ENCODE peak calls at places on chromosome 22, in ten cellular contexts. T, L, H, B, I, P, Z, A, R and G are unnamed samples.

GRCh38 chr22:19130959-19131684 is at the start of gene TSSK2:
- DNase-seq in L (no peak), T (no peak), I (no peak), P (no peak), R (no peak), B (no peak), A (no peak), Z (no peak), H (no peak), G (no peak)

GRCh38 chr22:24101966-24102365 is 79.3 kb upstream of the SUSD2 start:
- DNase-seq in Z (no peak), L (no peak), B (no peak), P (no peak), H (no peak), A (no peak), I (no peak), R (no peak), T (no peak), G (peak)

GRCh38 chr22:49933236-49933921 is 14.9 kb downstream of the CRELD2 start:
- DNase-seq in I (peak), H (no peak), R (no peak), P (no peak), Z (no peak), T (no peak), A (no peak), L (no peak), B (no peak), G (no peak)

GRCh38 chr22:38412435-38413084 is 42.4 kb downstream of the KCNJ4 start:
- DNase-seq in P (no peak), A (no peak), Z (no peak), L (no peak), R (no peak), T (no peak), H (peak), B (no peak), I (peak), G (no peak)

GRCh38 chr22:50713008-50713385 is 25.0 kb upstream of the ACR start:
- DNase-seq in P (peak), B (no peak), R (no peak), I (no peak), H (no peak), T (no peak), L (no peak), A (no peak), Z (no peak), G (no peak)

GRCh38 chr22:21444701-21445436 is 22.3 kb upstream of the TMEM191C start:
- DNase-seq in P (peak), A (no peak), T (no peak), B (no peak), L (no peak), I (no peak), Z (no peak), H (no peak), R (no peak), G (peak)

GRCh38 chr22:50232481-50233151 is 12.2 kb downstream of the TUBGCP6 start:
- DNase-seq in A (no peak), H (no peak), Z (no peak), I (no peak), B (no peak), R (no peak), P (no peak), T (no peak), L (no peak), G (no peak)

GRCh38 chr22:49162841-49163240 is 664.8 kb downstream of the BRD1 start:
- DNase-seq in H (no peak), Z (no peak), I (no peak), R (no peak), B (no peak), T (no peak), L (no peak), P (no peak), A (no peak), G (no peak)

GRCh38 chr22:44671742-44672141 is 30.3 kb upstream of the PRR5 start:
- DNase-seq in I (no peak), B (no peak), H (no peak), Z (no peak), T (no peak), L (no peak), P (no peak), A (no peak), R (peak), G (no peak)

GRCh38 chr22:47168441-47168840 is 406.0 kb downstream of the TBC1D22A start:
- DNase-seq in Z (no peak), I (peak), A (no peak), P (no peak), H (no peak), B (no peak), T (no peak), R (no peak), L (no peak), G (no peak)

GRCh38 chr22:29062286-29062949 is 787 bp upstream of the C22orf31 start:
- DNase-seq in H (no peak), I (peak), L (no peak), T (no peak), R (no peak), P (no peak), B (no peak), Z (no peak), A (no peak), G (no peak)